ENCODE peak calls at places on chromosomes 3 and 15, in ten cellular contexts. J is choroid plexus epithelial cell; K is PC-3; A is ascending aorta; I is endothelial cell; B is astrocyte of the spinal cord; W is spleen; O is CD4-positive, alpha-beta T cell; V is adrenal gland; M is GM12865. U is an unnamed sample.

GRCh38 chr3:13515786-13516783 is 32.8 kb upstream of the FBLN2 start:
- DNase-seq in K (no peak), V (no peak), B (no peak), M (no peak), W (no peak), A (no peak), I (no peak), O (no peak), J (peak; percentile 57), U (no peak)

GRCh38 chr3:29764603-29765254 is 483.9 kb downstream of the RBMS3 start:
- DNase-seq in I (no peak), M (peak; percentile 13), J (peak; percentile 95), O (no peak), V (no peak), B (peak; percentile 88), W (no peak), K (peak; percentile 94), A (no peak), U (peak; percentile 84)

GRCh38 chr15:60575995-60576394 is 97.1 kb upstream of the ICE2 start:
- DNase-seq in B (no peak), K (peak; percentile 60), M (peak; percentile 21), W (no peak), J (peak; percentile 50), V (no peak), A (no peak), O (no peak), I (no peak), U (peak; percentile 47)

GRCh38 chr3:46639221-46639620 is 26.9 kb downstream of the FAM240A start:
- DNase-seq in J (no peak), I (no peak), W (no peak), M (no peak), K (no peak), B (no peak), V (no peak), A (no peak), O (no peak), U (no peak)

GRCh38 chr3:127735767-127736693 is 63.3 kb downstream of the ABTB1 start:
- DNase-seq in O (no peak), A (no peak), J (peak; percentile 82), K (peak; percentile 54), W (peak; percentile 73), B (peak; percentile 85), V (peak; percentile 63), I (no peak), M (peak; percentile 89), U (peak; percentile 74)

GRCh38 chr3:150227839-150228238 is 180.3 kb upstream of the TSC22D2 start:
- DNase-seq in K (peak; percentile 83), I (peak; percentile 85), W (no peak), O (no peak), A (no peak), J (peak; percentile 78), M (peak; percentile 79), V (peak; percentile 44), B (peak; percentile 70), U (peak; percentile 55)

GRCh38 chr3:27641888-27642601 is 80.1 kb downstream of the EOMES start:
- DNase-seq in V (no peak), O (no peak), K (no peak), A (no peak), W (no peak), J (no peak), I (no peak), M (no peak), B (no peak), U (no peak)

GRCh38 chr3:124741027-124741426 is 10.8 kb downstream of the UMPS start:
- DNase-seq in M (no peak), J (no peak), I (no peak), K (peak; percentile 13), A (no peak), W (no peak), O (no peak), B (peak; percentile 51), V (peak; percentile 47), U (no peak)

GRCh38 chr3:71241981-71242552 is 341.5 kb downstream of the FOXP1 start:
- DNase-seq in K (no peak), W (no peak), M (no peak), I (no peak), A (no peak), O (no peak), B (no peak), J (no peak), V (no peak), U (no peak)

DNA sequence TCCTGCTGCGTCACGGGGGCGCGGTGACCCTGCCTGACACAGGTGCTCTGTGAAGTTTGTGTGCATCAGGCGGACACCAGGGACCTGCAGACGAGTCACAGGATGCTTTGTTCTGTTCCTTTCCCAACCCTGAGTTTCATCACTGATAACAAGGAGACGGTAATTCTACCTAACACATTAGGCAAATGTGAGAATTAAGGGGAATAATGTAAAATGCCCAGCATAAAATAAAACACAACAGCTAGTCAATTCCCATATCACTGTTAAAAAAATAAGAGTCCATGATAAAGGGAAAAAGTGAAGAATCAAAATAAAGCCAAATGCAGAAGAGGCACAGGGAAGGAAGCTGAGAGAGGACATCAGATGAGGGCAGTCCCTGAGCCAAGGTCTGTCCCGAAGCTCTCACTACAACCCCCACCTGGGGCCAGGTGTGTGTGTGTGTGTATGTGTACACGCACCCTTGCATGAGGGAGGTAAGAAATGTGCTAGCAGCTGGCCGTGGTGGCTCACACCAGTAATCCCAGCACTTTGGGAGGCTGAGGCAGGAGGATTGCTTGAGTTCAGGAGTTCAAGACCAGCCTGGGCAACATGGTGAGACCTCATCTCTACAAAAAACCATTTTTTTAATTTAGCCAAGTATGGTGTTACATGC is 27.5 kb downstream of the PLA2G4D start:
- DNase-seq in W (no peak), V (peak; percentile 78), I (no peak), K (no peak), B (no peak), A (no peak), J (no peak), O (no peak), M (no peak), U (no peak)
- TF ChIP-seq CTCF in W (no peak), V (no peak), I (peak; percentile 18), K (peak; percentile 7), B (no peak), A (no peak), J (no peak), O (no peak), M (no peak), U (peak; percentile 4)

GRCh38 chr15:67809441-67809840 is 15.9 kb upstream of the SKOR1 start:
- DNase-seq in J (no peak), K (no peak), I (no peak), O (no peak), B (no peak), A (no peak), M (no peak), W (peak; percentile 27), V (no peak), U (no peak)

GRCh38 chr15:67812232-67812631 is 13.1 kb upstream of the SKOR1 start:
- DNase-seq in W (peak; percentile 80), A (no peak), I (no peak), M (no peak), K (no peak), O (no peak), J (no peak), V (no peak), B (no peak), U (no peak)

GRCh38 chr15:67807836-67808235 is 17.5 kb upstream of the SKOR1 start:
- DNase-seq in K (no peak), M (no peak), O (no peak), W (peak; percentile 36), B (no peak), I (no peak), V (no peak), J (no peak), A (no peak), U (no peak)

GRCh38 chr15:67808821-67809220 is 16.5 kb upstream of the SKOR1 start:
- DNase-seq in W (peak; percentile 41), A (no peak), V (no peak), K (no peak), O (no peak), M (no peak), J (no peak), B (no peak), I (no peak), U (no peak)

DNA sequence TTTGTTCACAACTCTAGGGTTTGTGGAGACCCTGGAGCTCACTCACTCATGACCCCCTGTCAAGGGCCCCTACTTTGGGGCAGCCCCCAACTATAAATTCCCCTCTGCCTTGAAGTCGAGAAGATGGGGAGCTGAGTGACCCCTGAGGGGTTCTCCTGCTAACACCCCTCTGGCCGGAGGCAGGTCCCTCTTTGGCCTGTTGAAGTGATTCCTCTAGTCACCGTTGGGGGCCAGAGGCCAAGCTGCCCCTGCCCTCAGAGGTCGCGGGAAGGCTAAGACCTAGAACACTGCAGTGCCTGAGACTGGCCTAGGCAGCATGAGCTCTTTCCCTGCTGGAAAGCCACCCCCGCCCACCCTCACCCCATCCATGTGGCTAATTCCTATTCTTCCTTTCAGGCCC is 15.4 kb upstream of the SKOR1 start:
- DNase-seq in K (no peak), W (peak; percentile 49), A (no peak), I (no peak), J (no peak), B (no peak), O (no peak), M (no peak), V (no peak), U (no peak)
- TF ChIP-seq CTCF in K (no peak), W (no peak), A (no peak), I (no peak), J (no peak), B (no peak), O (no peak), M (no peak), V (no peak), U (no peak)

GRCh38 chr3:135908737-135909136 is 56.8 kb upstream of the PPP2R3A start:
- DNase-seq in J (no peak), A (no peak), K (peak; percentile 9), V (no peak), W (no peak), B (no peak), M (no peak), O (no peak), I (no peak), U (no peak)

GRCh38 chr3:135908225-135908624 is 57.3 kb upstream of the PPP2R3A start:
- DNase-seq in J (no peak), V (no peak), K (peak; percentile 89), I (no peak), M (no peak), A (no peak), B (no peak), O (no peak), W (no peak), U (peak; percentile 17)

GRCh38 chr3:135911106-135911505 is 54.4 kb upstream of the PPP2R3A start:
- DNase-seq in J (no peak), K (no peak), V (no peak), B (no peak), O (no peak), A (no peak), I (no peak), M (no peak), W (no peak), U (no peak)

GRCh38 chr3:135907422-135908165 is 57.9 kb upstream of the PPP2R3A start:
- DNase-seq in M (no peak), V (no peak), W (no peak), J (no peak), K (peak; percentile 85), I (no peak), O (no peak), A (no peak), B (no peak), U (no peak)

GRCh38 chr3:135905058-135905724 is 60.3 kb upstream of the PPP2R3A start:
- DNase-seq in K (peak; percentile 49), A (no peak), W (no peak), I (no peak), O (no peak), V (no peak), M (no peak), B (no peak), J (peak; percentile 39), U (peak; percentile 51)
- TF ChIP-seq CTCF in K (peak; percentile 57), A (no peak), W (no peak), I (no peak), O (no peak), V (no peak), M (no peak), B (peak; percentile 13), J (peak; percentile 42), U (peak; percentile 61)

GRCh38 chr3:117407317-117407716 is 697.7 kb downstream of the TUSC7 start:
- DNase-seq in B (no peak), K (peak; percentile 32), W (no peak), M (peak; percentile 31), A (no peak), O (no peak), V (no peak), J (peak; percentile 42), I (peak; percentile 13), U (no peak)
- TF ChIP-seq CTCF in B (peak; percentile 43), K (peak; percentile 46), W (no peak), M (peak; percentile 43), A (no peak), O (no peak), V (peak; percentile 17), J (peak; percentile 56), I (no peak), U (peak; percentile 35)